ENCODE peak calls at places on chromosomes 2 and 18, in seven cellular contexts. J, M, F, Y, N, W and D are unnamed samples.

GRCh38 chr2:10533811-10534321 is 85.7 kb upstream of the ODC1 start:
- DNase-seq in F (peak; percentile 25), M (no peak), Y (no peak), N (no peak), W (no peak), J (no peak), D (no peak)

GRCh38 chr2:105320651-105321215 is 8.8 kb downstream of the TGFBRAP1 start:
- DNase-seq in M (no peak), Y (no peak), F (no peak), N (no peak), W (peak; percentile 28), J (no peak), D (no peak)

GRCh38 chr2:237196866-237197618 is 111.4 kb downstream of the COPS8 start:
- DNase-seq in F (peak; percentile 59), Y (no peak), W (no peak), J (peak; percentile 15), M (no peak), N (peak; percentile 75), D (peak; percentile 81)

GRCh38 chr2:231617059-231617926 is 24.6 kb downstream of the TEX44 start:
- DNase-seq in M (no peak), F (no peak), W (no peak), J (no peak), N (no peak), Y (no peak), D (no peak)

GRCh38 chr2:232406556-232407310 is at the start of gene ALPG:
- DNase-seq in M (no peak), Y (no peak), F (peak; percentile 8), J (no peak), W (no peak), N (no peak), D (no peak)

GRCh38 chr2:237315881-237316225 is 98.1 kb downstream of the COL6A3 start:
- DNase-seq in M (no peak), Y (no peak), W (no peak), N (peak; percentile 67), J (no peak), F (no peak), D (no peak)

GRCh38 chr2:196253115-196253484 is 81.7 kb upstream of the STK17B start:
- DNase-seq in J (no peak), W (no peak), Y (no peak), F (no peak), N (no peak), M (no peak), D (no peak)

GRCh38 chr2:237487496-237487895 is 445 bp downstream of the MLPH start:
- DNase-seq in N (no peak), W (no peak), J (no peak), Y (peak; percentile 68), M (no peak), F (peak; percentile 57), D (no peak)

GRCh38 chr18:6553234-6553900 is 138.7 kb upstream of the L3MBTL4 start:
- DNase-seq in J (no peak), Y (no peak), M (no peak), N (no peak), F (no peak), W (no peak), D (no peak)

DNA sequence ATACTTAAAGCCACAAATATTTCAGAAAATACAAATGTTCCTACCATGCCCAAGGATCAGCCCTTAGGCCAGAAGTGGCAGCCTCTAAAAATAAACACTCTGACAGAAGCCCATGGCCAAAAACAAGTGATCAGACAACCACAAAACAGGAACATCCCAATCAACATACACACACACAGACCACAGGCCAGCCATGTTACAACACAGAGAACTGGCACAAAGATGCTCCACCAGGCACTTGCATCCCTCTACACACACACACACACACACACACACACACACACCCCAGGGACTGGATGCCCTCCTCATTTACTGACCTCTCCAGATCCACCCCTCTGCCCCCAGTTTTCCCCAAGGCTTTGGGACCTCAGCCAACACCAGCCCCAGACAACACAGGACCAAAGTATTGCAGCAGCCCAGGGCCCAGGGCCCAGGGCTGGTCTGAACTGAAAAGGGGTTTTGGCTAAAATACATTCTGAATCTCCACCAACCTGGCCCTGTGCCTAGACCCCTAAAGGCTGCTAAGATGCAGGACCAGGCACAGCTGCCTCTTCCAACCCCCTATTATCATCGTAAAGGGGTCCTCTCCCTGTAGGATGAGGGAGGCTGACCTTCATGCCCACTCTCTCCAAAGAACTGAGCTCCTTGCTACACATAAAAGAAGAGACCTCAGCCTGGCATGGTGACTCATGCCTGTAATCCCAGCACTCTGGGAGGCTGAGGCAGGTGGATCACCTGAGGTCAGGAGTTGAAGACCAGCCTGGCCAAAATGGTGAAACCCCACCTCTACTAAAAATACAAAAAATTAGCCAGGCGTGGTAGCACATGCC is 151.4 kb downstream of the TNS1 start:
- DNase-seq in Y (peak; percentile 71), M (no peak), W (no peak), J (peak; percentile 62), F (no peak), N (peak; percentile 18), D (peak; percentile 86)
- H3K36me3 ChIP-seq in Y (peaks cover 23% of the 10 kb centered on the region), M (no peaks in the 10 kb centered on the region), W (peaks cover 12% of the 10 kb centered on the region), J (no peaks in the 10 kb centered on the region), F (no peaks in the 10 kb centered on the region), N (peaks cover 16% of the 10 kb centered on the region), D (peaks cover 30% of the 10 kb centered on the region)

GRCh38 chr2:206160124-206160806 is 570 bp downstream of the EEF1B2 start:
- DNase-seq in W (peak; percentile 65), J (no peak), F (no peak), M (no peak), Y (no peak), N (no peak), D (no peak)

GRCh38 chr2:206163251-206163880 is 3.7 kb downstream of the EEF1B2 start:
- DNase-seq in N (no peak), W (no peak), Y (no peak), M (no peak), F (no peak), J (no peak), D (no peak)

GRCh38 chr2:206158563-206159345 is 490 bp downstream of the NDUFS1 start:
- DNase-seq in F (no peak), Y (no peak), N (no peak), M (no peak), J (no peak), W (no peak), D (no peak)

GRCh38 chr2:206160807-206161179 is 1.1 kb downstream of the EEF1B2 start:
- DNase-seq in N (no peak), J (no peak), Y (no peak), F (no peak), W (no peak), M (no peak), D (no peak)

GRCh38 chr2:206159346-206160123 is at the start of the genes EEF1B2 and NDUFS1:
- DNase-seq in N (peak; percentile 97), J (peak; percentile 97), W (peak; percentile 99), F (peak; percentile 91), M (peak; percentile 97), Y (peak; percentile 99), D (peak; percentile 97)
- H3K36me3 ChIP-seq in N (peaks cover 34% of the 10 kb centered on the region), J (no peaks in the 10 kb centered on the region), W (peaks cover 47% of the 10 kb centered on the region), F (peaks cover 28% of the 10 kb centered on the region), M (peaks cover 17% of the 10 kb centered on the region), Y (peaks cover 2% of the 10 kb centered on the region), D (peaks cover 53% of the 10 kb centered on the region)

DNA sequence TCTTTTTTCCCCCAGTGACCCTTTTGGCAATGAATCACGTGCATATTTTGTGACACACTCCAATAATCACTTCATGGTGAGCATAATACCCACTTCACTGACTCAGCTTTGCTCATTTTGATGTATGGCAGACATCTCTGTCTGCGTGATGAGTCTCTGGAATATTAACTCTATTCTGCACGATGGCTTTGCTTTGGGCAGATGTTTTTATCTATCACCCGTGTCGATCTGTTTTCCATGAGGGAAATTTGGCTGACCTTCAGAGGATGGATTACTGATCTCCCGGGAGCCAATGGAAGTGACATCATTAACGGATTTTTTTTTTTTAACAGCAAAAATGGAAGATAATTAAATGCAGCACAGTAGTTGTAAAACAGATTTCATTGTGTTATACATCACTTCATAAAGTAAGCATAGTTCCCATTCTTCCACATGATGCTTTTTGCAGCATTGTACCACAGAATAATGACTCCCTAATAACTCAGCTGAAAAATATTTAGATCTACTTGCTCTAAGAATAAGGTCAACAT is 29.8 kb downstream of the CDC42EP3 start:
- DNase-seq in J (no peak), Y (no peak), W (peak; percentile 40), M (no peak), N (no peak), F (no peak), D (no peak)
- H3K36me3 ChIP-seq in J (no peaks in the 10 kb centered on the region), Y (peaks cover 3% of the 10 kb centered on the region), W (no peaks in the 10 kb centered on the region), M (peaks cover 18% of the 10 kb centered on the region), N (peaks cover 46% of the 10 kb centered on the region), F (peaks cover 42% of the 10 kb centered on the region), D (peaks cover 61% of the 10 kb centered on the region)

GRCh38 chr2:15633971-15634346 is 42.3 kb downstream of the DDX1 start:
- DNase-seq in Y (no peak), F (no peak), J (no peak), M (no peak), W (no peak), N (no peak), D (no peak)
- H3K36me3 ChIP-seq in Y (peaks cover 2% of the 10 kb centered on the region), F (peaks cover 31% of the 10 kb centered on the region), J (no peaks in the 10 kb centered on the region), M (peaks cover 25% of the 10 kb centered on the region), W (peaks cover 59% of the 10 kb centered on the region), N (peaks cover 51% of the 10 kb centered on the region), D (peaks cover 78% of the 10 kb centered on the region)

GRCh38 chr2:208245746-208246145 is 9.1 kb downstream of the IDH1 start:
- DNase-seq in Y (no peak), J (no peak), N (no peak), F (no peak), M (no peak), W (no peak), D (no peak)
- H3K36me3 ChIP-seq in Y (no peaks in the 10 kb centered on the region), J (no peaks in the 10 kb centered on the region), N (peaks cover 56% of the 10 kb centered on the region), F (peaks cover 45% of the 10 kb centered on the region), M (peaks cover 23% of the 10 kb centered on the region), W (peaks cover 91% of the 10 kb centered on the region), D (peaks cover 57% of the 10 kb centered on the region)

DNA sequence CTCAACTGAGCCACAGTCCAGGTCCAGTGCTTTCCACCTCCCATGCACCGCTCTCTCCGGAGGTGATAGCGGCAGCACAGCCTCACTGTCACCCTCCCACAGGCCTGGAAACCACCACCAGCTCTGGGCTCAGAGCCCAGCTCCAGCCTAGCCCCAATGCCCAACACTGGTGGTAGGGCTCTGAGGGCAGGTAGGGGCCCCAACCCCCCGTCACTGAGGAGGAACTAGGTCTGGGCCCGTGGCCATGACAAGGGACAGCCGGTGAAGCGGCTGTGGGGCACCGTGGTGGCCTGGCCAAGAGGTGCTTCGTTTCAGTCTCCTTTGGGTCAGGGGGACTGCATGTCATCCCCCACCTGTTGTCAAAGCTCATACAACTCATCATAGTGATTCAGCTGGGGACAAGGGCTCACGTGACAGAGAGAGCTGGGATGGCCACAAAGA is 5.5 kb upstream of the TMEM214 start:
- DNase-seq in N (no peak), M (no peak), F (no peak), W (no peak), J (no peak), Y (no peak), D (no peak)
- H3K36me3 ChIP-seq in N (peaks cover 5% of the 10 kb centered on the region), M (no peaks in the 10 kb centered on the region), F (peaks cover 5% of the 10 kb centered on the region), W (no peaks in the 10 kb centered on the region), J (no peaks in the 10 kb centered on the region), Y (peaks cover 2% of the 10 kb centered on the region), D (peaks cover 27% of the 10 kb centered on the region)